ENCODE peak calls at places on chromosome 15, in seven cellular contexts. K is activated T-helper 1 cell treated with Interleukin-2 at 50 U/mL for 16 hours; P is choroid plexus epithelial cell; W is HepG2; D is activated CD4-positive, CD25-positive, alpha-beta regulatory T cell; S is NCI-H1092 treated with DMSO at 0.1 percent for 48 hours; U is SK-N-SH. C is an unnamed sample.

GRCh38 chr15:40754574-40754882 is 526 bp downstream of the RMDN3 start:
- DNase-seq in U (peak; percentile 41), D (no peak), P (peak; percentile 30), S (no peak), W (no peak), K (no peak), C (no peak)

GRCh38 chr15:60591491-60592385 is 112.8 kb upstream of the ICE2 start:
- DNase-seq in K (peak; percentile 31), P (no peak), W (no peak), S (no peak), U (peak; percentile 83), D (no peak), C (no peak)

GRCh38 chr15:79900087-79900486 is 3.3 kb upstream of the MTHFS start:
- DNase-seq in S (no peak), P (no peak), D (no peak), U (no peak), W (no peak), K (no peak), C (no peak)

GRCh38 chr15:101167366-101167790 is 84.5 kb downstream of the CHSY1 start:
- DNase-seq in S (no peak), K (no peak), D (no peak), U (no peak), P (peak; percentile 52), W (peak; percentile 31), C (peak; percentile 23)

GRCh38 chr15:52093539-52094502 is 18.8 kb downstream of the BCL2L10 start:
- DNase-seq in P (peak; percentile 94), U (no peak), S (no peak), W (no peak), D (no peak), K (no peak), C (peak; percentile 97)

GRCh38 chr15:51907136-51907862 is 64.3 kb downstream of the LEO1 start:
- DNase-seq in P (peak; percentile 6), D (no peak), K (no peak), W (peak; percentile 94), S (no peak), U (no peak), C (peak; percentile 69)

GRCh38 chr15:59678620-59679019 is 10.5 kb downstream of the BNIP2 start:
- DNase-seq in W (no peak), D (no peak), P (peak; percentile 16), K (no peak), U (no peak), S (no peak), C (no peak)

GRCh38 chr15:57227181-57227580 is 149.1 kb upstream of the CGNL1 start:
- DNase-seq in W (no peak), P (no peak), D (no peak), K (no peak), S (peak; percentile 37), U (no peak), C (no peak)

GRCh38 chr15:57655809-57656208 is 50.7 kb upstream of the POLR2M start:
- DNase-seq in D (no peak), S (no peak), P (no peak), W (no peak), U (no peak), K (no peak), C (no peak)

GRCh38 chr15:69337133-69337532 is 38.4 kb downstream of the PAQR5 start:
- DNase-seq in P (peak; percentile 55), S (no peak), D (no peak), K (no peak), U (no peak), W (no peak), C (peak; percentile 49)

GRCh38 chr15:63395730-63396545 is 14.3 kb upstream of the CA12 start:
- DNase-seq in W (no peak), S (no peak), D (no peak), U (no peak), P (no peak), K (no peak), C (no peak)

GRCh38 chr15:70556376-70556775 is 207.0 kb downstream of the UACA start:
- DNase-seq in P (no peak), S (no peak), W (no peak), U (no peak), K (no peak), D (no peak), C (no peak)

GRCh38 chr15:73683624-73684536 is at the start of gene CD276:
- DNase-seq in S (peak; percentile 34), W (peak; percentile 61), D (no peak), P (peak; percentile 63), U (peak; percentile 91), K (no peak), C (peak; percentile 82)

GRCh38 chr15:40787344-40787841 is 17.6 kb downstream of the C15orf62 start:
- DNase-seq in K (peak; percentile 22), D (no peak), S (peak; percentile 19), U (no peak), P (peak; percentile 71), W (no peak), C (peak; percentile 77)

GRCh38 chr15:100021653-100022052 is 288.4 kb upstream of the LYSMD4 start:
- DNase-seq in D (no peak), U (no peak), W (no peak), K (no peak), S (no peak), P (no peak), C (no peak)

GRCh38 chr15:84898761-84899160 is 14.3 kb downstream of the SLC28A1 start:
- DNase-seq in U (no peak), S (no peak), W (no peak), K (no peak), P (no peak), D (no peak), C (no peak)

GRCh38 chr15:60221356-60221755 is 176.4 kb downstream of the ANXA2 start:
- DNase-seq in W (no peak), S (no peak), P (no peak), D (no peak), K (no peak), U (no peak), C (no peak)

GRCh38 chr15:25175789-25176615 is 221.2 kb downstream of the SNRPN start:
- DNase-seq in W (no peak), P (no peak), D (no peak), K (no peak), U (peak; percentile 1), S (no peak), C (no peak)

GRCh38 chr15:56243117-56243773 is 434 bp downstream of the RFX7 start:
- DNase-seq in D (peak; percentile 14), P (peak; percentile 23), W (no peak), K (no peak), S (peak; percentile 66), U (peak; percentile 79), C (peak; percentile 46)

GRCh38 chr15:75695206-75695605 is 17.4 kb downstream of the CSPG4 start:
- DNase-seq in K (no peak), W (no peak), P (no peak), S (no peak), D (no peak), U (no peak), C (no peak)

GRCh38 chr15:32774022-32774421 is 56.2 kb downstream of the GREM1 start:
- DNase-seq in K (no peak), P (peak; percentile 79), W (peak; percentile 38), S (no peak), D (no peak), U (no peak), C (peak; percentile 96)

GRCh38 chr15:66293419-66294156 is at the start of gene DIS3L:
- DNase-seq in W (peak; percentile 32), U (peak; percentile 91), K (peak; percentile 50), P (peak; percentile 48), D (peak; percentile 39), S (peak; percentile 58), C (peak; percentile 57)

GRCh38 chr15:58014040-58014439 is 51.5 kb downstream of the ALDH1A2 start:
- DNase-seq in U (no peak), P (no peak), W (no peak), K (no peak), S (no peak), D (no peak), C (no peak)

GRCh38 chr15:88604381-88604951 is 16.7 kb upstream of the AEN start:
- DNase-seq in U (peak; percentile 73), W (no peak), D (no peak), K (no peak), S (peak; percentile 15), P (no peak), C (no peak)

GRCh38 chr15:83850846-83851245 is 196.9 kb downstream of the ADAMTSL3 start:
- DNase-seq in K (no peak), S (no peak), P (no peak), U (no peak), W (no peak), D (no peak), C (no peak)

GRCh38 chr15:41656188-41656587 is 4.0 kb upstream of the MGA start:
- DNase-seq in U (no peak), W (no peak), P (peak; percentile 62), S (no peak), K (no peak), D (no peak), C (no peak)